ENCODE peak calls at places on chromosomes 16 and 17, in seven cellular contexts. One of them, this sample, is unnamed.

GRCh38 chr16:53457670-53458069 is 23.4 kb downstream of the RBL2 start:
- DNase-seq in neural progenitor cell: no peak
- DNase-seq in vagina: no peak
- DNase-seq in body of pancreas: no peak
- DNase-seq in stomach: no peak
- DNase-seq in HCT116: no peak
- DNase-seq in GM23338: no peak
- DNase-seq in this sample: no peak

GRCh38 chr16:58970775-58971174 is 236.7 kb upstream of the GOT2 start:
- DNase-seq in neural progenitor cell: no peak
- DNase-seq in vagina: no peak
- DNase-seq in body of pancreas: no peak
- DNase-seq in stomach: no peak
- DNase-seq in HCT116: no peak
- DNase-seq in GM23338: no peak
- DNase-seq in this sample: no peak

GRCh38 chr17:83151442-83152220 is 72.2 kb downstream of the METRNL start:
- DNase-seq in neural progenitor cell: no peak
- DNase-seq in vagina: peak; percentile 85
- DNase-seq in body of pancreas: no peak
- DNase-seq in stomach: no peak
- DNase-seq in HCT116: no peak
- DNase-seq in GM23338: peak; percentile 69
- DNase-seq in this sample: peak; percentile 81

GRCh38 chr17:42895185-42895555 is 5.4 kb upstream of the G6PC1 start:
- DNase-seq in neural progenitor cell: no peak
- DNase-seq in vagina: no peak
- DNase-seq in body of pancreas: peak; percentile 90
- DNase-seq in stomach: peak; percentile 72
- DNase-seq in HCT116: peak; percentile 8
- DNase-seq in GM23338: no peak
- DNase-seq in this sample: no peak

GRCh38 chr16:9680021-9680655 is 502.1 kb downstream of the GRIN2A start:
- DNase-seq in neural progenitor cell: no peak
- DNase-seq in vagina: no peak
- DNase-seq in body of pancreas: no peak
- DNase-seq in stomach: no peak
- DNase-seq in HCT116: no peak
- DNase-seq in GM23338: peak; percentile 35
- DNase-seq in this sample: no peak

GRCh38 chr17:1713878-1714487 is 3.8 kb upstream of the TLCD2 start:
- DNase-seq in neural progenitor cell: peak; percentile 86
- DNase-seq in vagina: peak; percentile 85
- DNase-seq in body of pancreas: peak; percentile 66
- DNase-seq in stomach: peak; percentile 54
- DNase-seq in HCT116: peak; percentile 64
- DNase-seq in GM23338: peak; percentile 92
- DNase-seq in this sample: peak; percentile 94

GRCh38 chr17:59107306-59107670 is 608 bp upstream of the TRIM37 start:
- DNase-seq in neural progenitor cell: no peak
- DNase-seq in vagina: no peak
- DNase-seq in body of pancreas: no peak
- DNase-seq in stomach: no peak
- DNase-seq in HCT116: no peak
- DNase-seq in GM23338: no peak
- DNase-seq in this sample: no peak

GRCh38 chr17:48593126-48593829 is at the start of gene HOXB5:
- DNase-seq in neural progenitor cell: no peak
- DNase-seq in vagina: no peak
- DNase-seq in body of pancreas: no peak
- DNase-seq in stomach: no peak
- DNase-seq in HCT116: no peak
- DNase-seq in GM23338: no peak
- DNase-seq in this sample: peak; percentile 86

DNA sequence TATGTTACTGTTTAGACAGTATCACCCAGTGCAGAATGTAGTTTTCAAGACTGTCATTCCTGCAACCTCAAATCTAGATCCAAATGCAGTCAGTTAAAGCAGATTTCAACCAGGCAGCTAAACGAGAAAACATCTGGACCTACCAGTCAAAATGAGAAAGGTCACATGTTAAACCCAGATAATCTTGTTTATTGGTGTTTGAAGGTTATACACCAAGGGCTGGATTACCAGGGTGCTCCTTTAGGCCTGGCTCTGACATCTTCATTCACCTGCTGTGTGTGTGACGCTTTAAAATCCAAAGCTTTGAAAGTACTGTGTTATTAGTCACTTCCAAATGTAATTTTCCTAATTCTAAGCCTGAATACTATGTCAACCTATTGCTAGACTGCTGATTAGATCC is 54.9 kb downstream of the IKZF3 start:
- DNase-seq in neural progenitor cell: no peak
- DNase-seq in vagina: no peak
- DNase-seq in body of pancreas: no peak
- DNase-seq in stomach: no peak
- DNase-seq in HCT116: no peak
- DNase-seq in GM23338: no peak
- DNase-seq in this sample: no peak
- H3K4me3 ChIP-seq in neural progenitor cell: no peak overlapping the region
- H3K4me3 ChIP-seq in vagina: no peak overlapping the region
- H3K4me3 ChIP-seq in body of pancreas: no peak overlapping the region
- H3K4me3 ChIP-seq in stomach: no peak overlapping the region
- H3K4me3 ChIP-seq in HCT116: no peak overlapping the region
- H3K4me3 ChIP-seq in GM23338: no peak overlapping the region
- H3K4me3 ChIP-seq in this sample: no peak overlapping the region

DNA sequence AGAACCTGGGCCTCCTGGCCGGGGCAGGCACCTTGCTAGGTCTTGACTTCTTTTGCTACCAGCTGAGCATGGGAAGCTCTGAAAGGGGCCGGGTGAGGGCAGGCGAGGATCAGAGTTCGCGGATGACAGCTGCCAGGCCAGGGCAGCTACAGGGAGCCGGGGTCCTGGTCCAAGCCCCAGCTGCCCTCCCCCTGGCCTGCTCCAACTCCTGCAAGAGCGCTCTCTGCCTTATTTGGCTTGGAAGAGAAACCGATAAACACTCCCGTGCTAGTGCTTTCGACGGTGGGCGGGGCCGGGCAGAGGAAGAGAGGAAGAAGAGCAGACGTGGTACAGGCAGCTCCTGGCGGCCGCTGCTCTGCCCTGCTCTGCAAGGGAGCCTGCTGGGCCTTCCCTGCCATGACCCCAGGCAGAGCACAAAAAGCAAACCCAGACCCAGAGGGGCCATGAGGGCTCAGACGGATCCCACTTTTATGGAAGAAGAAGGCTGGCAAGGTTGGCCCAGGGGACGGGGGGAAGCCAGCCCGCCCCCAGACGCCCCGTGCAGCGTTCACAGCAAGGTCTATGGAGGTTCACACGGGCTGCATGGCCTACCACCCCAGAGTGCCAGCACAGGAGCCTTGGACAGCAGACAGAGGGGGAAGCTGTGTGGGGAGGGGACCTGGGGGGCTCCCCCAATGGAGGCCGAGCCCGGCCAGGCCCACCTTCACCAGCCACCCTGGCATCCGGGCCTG is 25.6 kb downstream of the PIEZO1 start:
- DNase-seq in neural progenitor cell: peak; percentile 79
- DNase-seq in vagina: no peak
- DNase-seq in body of pancreas: no peak
- DNase-seq in stomach: peak; percentile 55
- DNase-seq in HCT116: no peak
- DNase-seq in GM23338: peak; percentile 72
- DNase-seq in this sample: peak; percentile 82
- TF ChIP-seq CTCF in neural progenitor cell: peak; percentile 27
- TF ChIP-seq CTCF in vagina: no peak
- TF ChIP-seq CTCF in body of pancreas: no peak
- TF ChIP-seq CTCF in stomach: no peak
- TF ChIP-seq CTCF in HCT116: no peak
- TF ChIP-seq CTCF in GM23338: no peak
- TF ChIP-seq CTCF in this sample: peak; percentile 31

GRCh38 chr17:39772987-39773664 is 35.4 kb downstream of the GRB7 start:
- DNase-seq in neural progenitor cell: no peak
- DNase-seq in vagina: no peak
- DNase-seq in body of pancreas: no peak
- DNase-seq in stomach: no peak
- DNase-seq in HCT116: no peak
- DNase-seq in GM23338: no peak
- DNase-seq in this sample: peak; percentile 54

GRCh38 chr17:39772415-39772814 is 34.7 kb downstream of the GRB7 start:
- DNase-seq in neural progenitor cell: no peak
- DNase-seq in vagina: no peak
- DNase-seq in body of pancreas: no peak
- DNase-seq in stomach: no peak
- DNase-seq in HCT116: no peak
- DNase-seq in GM23338: no peak
- DNase-seq in this sample: peak; percentile 28

GRCh38 chr17:39767147-39767546 is 29.4 kb downstream of the GRB7 start:
- DNase-seq in neural progenitor cell: no peak
- DNase-seq in vagina: no peak
- DNase-seq in body of pancreas: no peak
- DNase-seq in stomach: no peak
- DNase-seq in HCT116: no peak
- DNase-seq in GM23338: no peak
- DNase-seq in this sample: peak; percentile 10

GRCh38 chr17:39774043-39774442 is 36.3 kb downstream of the GRB7 start:
- DNase-seq in neural progenitor cell: no peak
- DNase-seq in vagina: no peak
- DNase-seq in body of pancreas: no peak
- DNase-seq in stomach: no peak
- DNase-seq in HCT116: no peak
- DNase-seq in GM23338: no peak
- DNase-seq in this sample: peak; percentile 55

DNA sequence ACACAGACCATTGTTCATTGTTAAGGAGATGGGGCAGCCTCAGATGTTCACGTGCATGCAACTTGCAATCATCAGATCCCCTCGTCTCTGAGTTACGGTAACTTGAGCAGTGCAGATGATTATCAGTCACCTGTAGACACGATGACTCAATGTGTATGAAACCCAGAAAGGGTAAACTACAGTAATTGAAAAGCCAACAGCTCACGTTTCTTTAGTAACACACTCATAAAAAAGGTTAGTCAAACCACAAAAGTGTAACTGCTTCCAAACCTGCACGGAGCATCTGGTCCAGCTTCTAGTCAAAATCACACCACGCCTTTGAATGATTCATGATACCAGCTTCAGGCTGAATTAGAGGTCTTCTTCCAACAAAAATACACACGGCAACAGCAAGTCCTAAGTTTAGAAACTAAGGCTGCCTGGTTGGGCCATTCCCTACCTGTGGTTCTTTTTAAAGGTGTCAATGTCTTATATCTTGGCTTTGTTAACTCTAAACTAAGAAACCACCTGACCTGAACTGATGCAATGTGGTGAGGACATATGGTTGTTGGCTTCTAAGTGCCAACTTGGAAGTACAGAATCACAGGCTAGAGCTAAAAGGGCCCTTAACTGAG is 32.3 kb downstream of the GRB7 start:
- DNase-seq in neural progenitor cell: no peak
- DNase-seq in vagina: no peak
- DNase-seq in body of pancreas: no peak
- DNase-seq in stomach: no peak
- DNase-seq in HCT116: peak; percentile 63
- DNase-seq in GM23338: no peak
- DNase-seq in this sample: peak; percentile 22
- H3K27me3 ChIP-seq in neural progenitor cell: no peaks in the 10 kb centered on the region
- H3K27me3 ChIP-seq in vagina: no peaks in the 10 kb centered on the region
- H3K27me3 ChIP-seq in body of pancreas: no peaks in the 10 kb centered on the region
- H3K27me3 ChIP-seq in stomach: no peaks in the 10 kb centered on the region
- H3K27me3 ChIP-seq in HCT116: peaks cover 9% of the 10 kb centered on the region
- H3K27me3 ChIP-seq in GM23338: no peaks in the 10 kb centered on the region
- H3K27me3 ChIP-seq in this sample: no peaks in the 10 kb centered on the region

GRCh38 chr17:81939881-81940385 is 2.8 kb upstream of the PYCR1 start:
- DNase-seq in neural progenitor cell: no peak
- DNase-seq in vagina: no peak
- DNase-seq in body of pancreas: peak; percentile 20
- DNase-seq in stomach: peak; percentile 62
- DNase-seq in HCT116: no peak
- DNase-seq in GM23338: no peak
- DNase-seq in this sample: no peak

GRCh38 chr17:81942167-81942553 is 4.9 kb downstream of the MYADML2 start:
- DNase-seq in neural progenitor cell: no peak
- DNase-seq in vagina: no peak
- DNase-seq in body of pancreas: no peak
- DNase-seq in stomach: no peak
- DNase-seq in HCT116: no peak
- DNase-seq in GM23338: no peak
- DNase-seq in this sample: no peak

GRCh38 chr17:81939218-81939617 is 2.1 kb upstream of the PYCR1 start:
- DNase-seq in neural progenitor cell: no peak
- DNase-seq in vagina: no peak
- DNase-seq in body of pancreas: no peak
- DNase-seq in stomach: no peak
- DNase-seq in HCT116: no peak
- DNase-seq in GM23338: no peak
- DNase-seq in this sample: no peak

GRCh38 chr17:81940538-81941483 is 3.7 kb upstream of the PYCR1 start:
- DNase-seq in neural progenitor cell: no peak
- DNase-seq in vagina: no peak
- DNase-seq in body of pancreas: peak; percentile 10
- DNase-seq in stomach: no peak
- DNase-seq in HCT116: no peak
- DNase-seq in GM23338: no peak
- DNase-seq in this sample: no peak

GRCh38 chr17:81941484-81942166 is 4.5 kb upstream of the PYCR1 start:
- DNase-seq in neural progenitor cell: peak; percentile 62
- DNase-seq in vagina: no peak
- DNase-seq in body of pancreas: peak; percentile 10
- DNase-seq in stomach: no peak
- DNase-seq in HCT116: no peak
- DNase-seq in GM23338: peak; percentile 75
- DNase-seq in this sample: peak; percentile 72
- H3K4me3 ChIP-seq in neural progenitor cell: no peak overlapping the region
- H3K4me3 ChIP-seq in vagina: no peak overlapping the region
- H3K4me3 ChIP-seq in body of pancreas: no peak overlapping the region
- H3K4me3 ChIP-seq in stomach: no peak overlapping the region
- H3K4me3 ChIP-seq in HCT116: no peak overlapping the region
- H3K4me3 ChIP-seq in GM23338: peak overlapping the region; percentile 40
- H3K4me3 ChIP-seq in this sample: no peak overlapping the region

GRCh38 chr16:21950782-21951521 is 2.2 kb upstream of the UQCRC2 start:
- DNase-seq in neural progenitor cell: peak; percentile 18
- DNase-seq in vagina: no peak
- DNase-seq in body of pancreas: no peak
- DNase-seq in stomach: no peak
- DNase-seq in HCT116: peak; percentile 36
- DNase-seq in GM23338: peak; percentile 17
- DNase-seq in this sample: no peak
- TF ChIP-seq CTCF in neural progenitor cell: peak; percentile 50
- TF ChIP-seq CTCF in vagina: no peak
- TF ChIP-seq CTCF in body of pancreas: peak; percentile 23
- TF ChIP-seq CTCF in stomach: no peak
- TF ChIP-seq CTCF in HCT116: peak; percentile 50
- TF ChIP-seq CTCF in GM23338: peak; percentile 44
- TF ChIP-seq CTCF in this sample: peak; percentile 62

DNA sequence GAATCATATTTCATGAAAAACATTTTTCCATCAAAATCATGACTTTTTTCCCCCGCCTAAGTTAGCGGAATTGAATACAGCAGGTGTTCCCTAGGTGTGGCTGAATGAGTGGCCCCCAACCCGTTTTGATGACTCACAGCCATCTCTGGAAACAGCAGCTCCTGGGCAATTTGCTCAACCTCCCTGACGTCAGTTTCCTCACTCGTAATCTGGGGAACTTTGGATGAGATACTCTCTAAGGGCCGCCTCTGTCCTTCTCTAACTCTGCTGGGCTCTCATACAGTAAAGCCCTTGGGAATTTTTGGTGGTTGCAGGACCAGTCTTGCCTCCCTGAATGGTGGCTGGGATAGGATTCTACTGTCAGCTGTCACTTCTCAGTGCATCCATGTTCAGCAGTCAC is 11.6 kb upstream of the NTN1 start:
- DNase-seq in neural progenitor cell: no peak
- DNase-seq in vagina: no peak
- DNase-seq in body of pancreas: no peak
- DNase-seq in stomach: no peak
- DNase-seq in HCT116: no peak
- DNase-seq in GM23338: no peak
- DNase-seq in this sample: no peak
- H3K27me3 ChIP-seq in neural progenitor cell: peaks cover 71% of the 10 kb centered on the region
- H3K27me3 ChIP-seq in vagina: no peaks in the 10 kb centered on the region
- H3K27me3 ChIP-seq in body of pancreas: no peaks in the 10 kb centered on the region
- H3K27me3 ChIP-seq in stomach: no peaks in the 10 kb centered on the region
- H3K27me3 ChIP-seq in HCT116: peaks cover 11% of the 10 kb centered on the region
- H3K27me3 ChIP-seq in GM23338: peaks cover 76% of the 10 kb centered on the region
- H3K27me3 ChIP-seq in this sample: peaks cover 48% of the 10 kb centered on the region

This sample was measured in endodermal cell.